ENCODE peak calls at places on chromosomes 3 and 15, in ten cellular contexts. One of them, this sample, is unnamed.

GRCh38 chr3:4493931-4494806 is 1.0 kb downstream of the ITPR1 start:
- DNase-seq in Peyer's patch: no peak
- DNase-seq in heart left ventricle: peak; percentile 38
- DNase-seq in ovary: peak; percentile 46
- DNase-seq in H1: no peak
- DNase-seq in right lobe of liver: no peak
- DNase-seq in tibial nerve: no peak
- DNase-seq in suprapubic skin: no peak
- DNase-seq in endothelial cell of umbilical vein: peak; percentile 46
- DNase-seq in spleen: peak; percentile 83
- DNase-seq in this sample: no peak

GRCh38 chr3:128416578-128417150 is 50.0 kb downstream of the DNAJB8 start:
- DNase-seq in Peyer's patch: no peak
- DNase-seq in heart left ventricle: no peak
- DNase-seq in ovary: no peak
- DNase-seq in H1: no peak
- DNase-seq in right lobe of liver: no peak
- DNase-seq in tibial nerve: no peak
- DNase-seq in suprapubic skin: no peak
- DNase-seq in endothelial cell of umbilical vein: no peak
- DNase-seq in spleen: no peak
- DNase-seq in this sample: peak; percentile 25

GRCh38 chr3:10162147-10162546 is 2.6 kb upstream of the IRAK2 start:
- DNase-seq in Peyer's patch: no peak
- DNase-seq in heart left ventricle: no peak
- DNase-seq in ovary: no peak
- DNase-seq in H1: no peak
- DNase-seq in right lobe of liver: no peak
- DNase-seq in tibial nerve: no peak
- DNase-seq in suprapubic skin: no peak
- DNase-seq in endothelial cell of umbilical vein: no peak
- DNase-seq in spleen: no peak
- DNase-seq in this sample: no peak

GRCh38 chr15:72358532-72359180 is 17.2 kb downstream of the HEXA start:
- DNase-seq in Peyer's patch: peak; percentile 53
- DNase-seq in heart left ventricle: peak; percentile 75
- DNase-seq in ovary: no peak
- DNase-seq in H1: no peak
- DNase-seq in right lobe of liver: peak; percentile 67
- DNase-seq in tibial nerve: no peak
- DNase-seq in suprapubic skin: peak; percentile 84
- DNase-seq in endothelial cell of umbilical vein: peak; percentile 59
- DNase-seq in spleen: peak; percentile 79
- DNase-seq in this sample: peak; percentile 86

GRCh38 chr3:46812237-46812791 is 50.9 kb downstream of the MYL3 start:
- DNase-seq in Peyer's patch: peak; percentile 78
- DNase-seq in heart left ventricle: peak; percentile 67
- DNase-seq in ovary: peak; percentile 63
- DNase-seq in H1: peak; percentile 92
- DNase-seq in right lobe of liver: peak; percentile 81
- DNase-seq in tibial nerve: no peak
- DNase-seq in suprapubic skin: no peak
- DNase-seq in endothelial cell of umbilical vein: peak; percentile 57
- DNase-seq in spleen: peak; percentile 83
- DNase-seq in this sample: peak; percentile 92

GRCh38 chr15:61888074-61888780 is 172.0 kb downstream of the VPS13C start:
- DNase-seq in Peyer's patch: no peak
- DNase-seq in heart left ventricle: no peak
- DNase-seq in ovary: no peak
- DNase-seq in H1: no peak
- DNase-seq in right lobe of liver: no peak
- DNase-seq in tibial nerve: no peak
- DNase-seq in suprapubic skin: no peak
- DNase-seq in endothelial cell of umbilical vein: no peak
- DNase-seq in spleen: no peak
- DNase-seq in this sample: no peak

GRCh38 chr3:17942856-17943255 is 200.4 kb upstream of the TBC1D5 start:
- DNase-seq in Peyer's patch: no peak
- DNase-seq in heart left ventricle: no peak
- DNase-seq in ovary: no peak
- DNase-seq in H1: no peak
- DNase-seq in right lobe of liver: no peak
- DNase-seq in tibial nerve: no peak
- DNase-seq in suprapubic skin: no peak
- DNase-seq in endothelial cell of umbilical vein: no peak
- DNase-seq in spleen: no peak
- DNase-seq in this sample: no peak

GRCh38 chr3:171157286-171157685 is 130.8 kb upstream of the SLC2A2 start:
- DNase-seq in Peyer's patch: no peak
- DNase-seq in heart left ventricle: peak; percentile 43
- DNase-seq in ovary: peak; percentile 32
- DNase-seq in H1: no peak
- DNase-seq in right lobe of liver: no peak
- DNase-seq in tibial nerve: no peak
- DNase-seq in suprapubic skin: no peak
- DNase-seq in endothelial cell of umbilical vein: no peak
- DNase-seq in spleen: no peak
- DNase-seq in this sample: no peak

GRCh38 chr15:32867313-32867626 is 149.5 kb downstream of the GREM1 start:
- DNase-seq in Peyer's patch: no peak
- DNase-seq in heart left ventricle: no peak
- DNase-seq in ovary: no peak
- DNase-seq in H1: no peak
- DNase-seq in right lobe of liver: no peak
- DNase-seq in tibial nerve: no peak
- DNase-seq in suprapubic skin: no peak
- DNase-seq in endothelial cell of umbilical vein: no peak
- DNase-seq in spleen: no peak
- DNase-seq in this sample: no peak

GRCh38 chr3:36823806-36824205 is 59.5 kb upstream of the DCLK3 start:
- DNase-seq in Peyer's patch: no peak
- DNase-seq in heart left ventricle: no peak
- DNase-seq in ovary: no peak
- DNase-seq in H1: no peak
- DNase-seq in right lobe of liver: no peak
- DNase-seq in tibial nerve: no peak
- DNase-seq in suprapubic skin: no peak
- DNase-seq in endothelial cell of umbilical vein: no peak
- DNase-seq in spleen: no peak
- DNase-seq in this sample: no peak

GRCh38 chr3:9109570-9109914 is 139.9 kb downstream of the SRGAP3 start:
- DNase-seq in Peyer's patch: no peak
- DNase-seq in heart left ventricle: no peak
- DNase-seq in ovary: no peak
- DNase-seq in H1: no peak
- DNase-seq in right lobe of liver: no peak
- DNase-seq in tibial nerve: no peak
- DNase-seq in suprapubic skin: no peak
- DNase-seq in endothelial cell of umbilical vein: no peak
- DNase-seq in spleen: no peak
- DNase-seq in this sample: no peak

GRCh38 chr3:174358252-174358651 is 500.9 kb upstream of the NAALADL2 start:
- DNase-seq in Peyer's patch: no peak
- DNase-seq in heart left ventricle: no peak
- DNase-seq in ovary: no peak
- DNase-seq in H1: no peak
- DNase-seq in right lobe of liver: no peak
- DNase-seq in tibial nerve: no peak
- DNase-seq in suprapubic skin: no peak
- DNase-seq in endothelial cell of umbilical vein: peak; percentile 3
- DNase-seq in spleen: no peak
- DNase-seq in this sample: no peak

GRCh38 chr3:16665282-16665741 is 60.1 kb upstream of the DAZL start:
- DNase-seq in Peyer's patch: no peak
- DNase-seq in heart left ventricle: no peak
- DNase-seq in ovary: no peak
- DNase-seq in H1: no peak
- DNase-seq in right lobe of liver: no peak
- DNase-seq in tibial nerve: no peak
- DNase-seq in suprapubic skin: no peak
- DNase-seq in endothelial cell of umbilical vein: no peak
- DNase-seq in spleen: no peak
- DNase-seq in this sample: no peak

GRCh38 chr3:15360786-15361493 is 28.6 kb upstream of the SH3BP5 start:
- DNase-seq in Peyer's patch: no peak
- DNase-seq in heart left ventricle: no peak
- DNase-seq in ovary: no peak
- DNase-seq in H1: no peak
- DNase-seq in right lobe of liver: no peak
- DNase-seq in tibial nerve: no peak
- DNase-seq in suprapubic skin: no peak
- DNase-seq in endothelial cell of umbilical vein: peak; percentile 76
- DNase-seq in spleen: no peak
- DNase-seq in this sample: no peak

GRCh38 chr15:51874751-51875644 is 45.5 kb downstream of the TMOD3 start:
- DNase-seq in Peyer's patch: no peak
- DNase-seq in heart left ventricle: no peak
- DNase-seq in ovary: peak; percentile 50
- DNase-seq in H1: no peak
- DNase-seq in right lobe of liver: no peak
- DNase-seq in tibial nerve: no peak
- DNase-seq in suprapubic skin: no peak
- DNase-seq in endothelial cell of umbilical vein: peak; percentile 92
- DNase-seq in spleen: no peak
- DNase-seq in this sample: peak; percentile 74

GRCh38 chr15:39756806-39757522 is 25.7 kb downstream of the FSIP1 start:
- DNase-seq in Peyer's patch: no peak
- DNase-seq in heart left ventricle: no peak
- DNase-seq in ovary: no peak
- DNase-seq in H1: no peak
- DNase-seq in right lobe of liver: no peak
- DNase-seq in tibial nerve: no peak
- DNase-seq in suprapubic skin: no peak
- DNase-seq in endothelial cell of umbilical vein: peak; percentile 74
- DNase-seq in spleen: no peak
- DNase-seq in this sample: no peak

GRCh38 chr15:89714775-89715174 is 24.2 kb downstream of the WDR93 start:
- DNase-seq in Peyer's patch: no peak
- DNase-seq in heart left ventricle: no peak
- DNase-seq in ovary: no peak
- DNase-seq in H1: no peak
- DNase-seq in right lobe of liver: no peak
- DNase-seq in tibial nerve: no peak
- DNase-seq in suprapubic skin: no peak
- DNase-seq in endothelial cell of umbilical vein: no peak
- DNase-seq in spleen: no peak
- DNase-seq in this sample: no peak

GRCh38 chr15:58864602-58865419 is 68.7 kb downstream of the SLTM start:
- DNase-seq in Peyer's patch: peak; percentile 63
- DNase-seq in heart left ventricle: peak; percentile 62
- DNase-seq in ovary: peak; percentile 58
- DNase-seq in H1: peak; percentile 83
- DNase-seq in right lobe of liver: peak; percentile 42
- DNase-seq in tibial nerve: no peak
- DNase-seq in suprapubic skin: no peak
- DNase-seq in endothelial cell of umbilical vein: no peak
- DNase-seq in spleen: peak; percentile 77
- DNase-seq in this sample: no peak
- TF ChIP-seq POLR2A in Peyer's patch: peak; percentile 8
- TF ChIP-seq POLR2A in heart left ventricle: no peak
- TF ChIP-seq POLR2A in ovary: no peak
- TF ChIP-seq POLR2A in H1: no peak
- TF ChIP-seq POLR2A in right lobe of liver: no peak
- TF ChIP-seq POLR2A in tibial nerve: no peak
- TF ChIP-seq POLR2A in suprapubic skin: no peak
- TF ChIP-seq POLR2A in endothelial cell of umbilical vein: no peak
- TF ChIP-seq POLR2A in spleen: no peak
- TF ChIP-seq POLR2A in this sample: no peak

GRCh38 chr3:12796171-12797123 is at the start of gene CAND2:
- DNase-seq in Peyer's patch: no peak
- DNase-seq in heart left ventricle: peak; percentile 73
- DNase-seq in ovary: peak; percentile 80
- DNase-seq in H1: peak; percentile 71
- DNase-seq in right lobe of liver: peak; percentile 32
- DNase-seq in tibial nerve: peak; percentile 50
- DNase-seq in suprapubic skin: no peak
- DNase-seq in endothelial cell of umbilical vein: peak; percentile 51
- DNase-seq in spleen: peak; percentile 80
- DNase-seq in this sample: no peak

GRCh38 chr3:12799525-12800440 is 3.3 kb downstream of the CAND2 start:
- DNase-seq in Peyer's patch: no peak
- DNase-seq in heart left ventricle: no peak
- DNase-seq in ovary: no peak
- DNase-seq in H1: no peak
- DNase-seq in right lobe of liver: peak; percentile 39
- DNase-seq in tibial nerve: no peak
- DNase-seq in suprapubic skin: no peak
- DNase-seq in endothelial cell of umbilical vein: no peak
- DNase-seq in spleen: peak; percentile 58
- DNase-seq in this sample: no peak

GRCh38 chr3:12798559-12799179 is 2.2 kb downstream of the CAND2 start:
- DNase-seq in Peyer's patch: no peak
- DNase-seq in heart left ventricle: peak; percentile 77
- DNase-seq in ovary: no peak
- DNase-seq in H1: no peak
- DNase-seq in right lobe of liver: no peak
- DNase-seq in tibial nerve: no peak
- DNase-seq in suprapubic skin: no peak
- DNase-seq in endothelial cell of umbilical vein: no peak
- DNase-seq in spleen: peak; percentile 42
- DNase-seq in this sample: no peak

GRCh38 chr3:12797892-12798558 is 1.5 kb downstream of the CAND2 start:
- DNase-seq in Peyer's patch: no peak
- DNase-seq in heart left ventricle: no peak
- DNase-seq in ovary: no peak
- DNase-seq in H1: no peak
- DNase-seq in right lobe of liver: no peak
- DNase-seq in tibial nerve: no peak
- DNase-seq in suprapubic skin: no peak
- DNase-seq in endothelial cell of umbilical vein: no peak
- DNase-seq in spleen: no peak
- DNase-seq in this sample: no peak

GRCh38 chr3:12797124-12797891 is 828 bp downstream of the CAND2 start:
- DNase-seq in Peyer's patch: no peak
- DNase-seq in heart left ventricle: no peak
- DNase-seq in ovary: peak; percentile 39
- DNase-seq in H1: no peak
- DNase-seq in right lobe of liver: no peak
- DNase-seq in tibial nerve: no peak
- DNase-seq in suprapubic skin: no peak
- DNase-seq in endothelial cell of umbilical vein: no peak
- DNase-seq in spleen: no peak
- DNase-seq in this sample: no peak
- H3K4me3 ChIP-seq in Peyer's patch: peak overlapping the region; percentile 51
- H3K4me3 ChIP-seq in heart left ventricle: peak overlapping the region; percentile 63
- H3K4me3 ChIP-seq in ovary: peak overlapping the region; percentile 68
- H3K4me3 ChIP-seq in H1: peak overlapping the region; percentile 88
- H3K4me3 ChIP-seq in right lobe of liver: no peak overlapping the region
- H3K4me3 ChIP-seq in tibial nerve: peak overlapping the region; percentile 78
- H3K4me3 ChIP-seq in suprapubic skin: peak overlapping the region; percentile 59
- H3K4me3 ChIP-seq in endothelial cell of umbilical vein: no peak overlapping the region
- H3K4me3 ChIP-seq in spleen: peak overlapping the region; percentile 58
- H3K4me3 ChIP-seq in this sample: no peak overlapping the region

GRCh38 chr15:53569756-53570480 is 189.5 kb downstream of the WDR72 start:
- DNase-seq in Peyer's patch: no peak
- DNase-seq in heart left ventricle: no peak
- DNase-seq in ovary: no peak
- DNase-seq in H1: no peak
- DNase-seq in right lobe of liver: no peak
- DNase-seq in tibial nerve: no peak
- DNase-seq in suprapubic skin: no peak
- DNase-seq in endothelial cell of umbilical vein: peak; percentile 8
- DNase-seq in spleen: no peak
- DNase-seq in this sample: no peak
- TF ChIP-seq CTCF in Peyer's patch: no peak
- TF ChIP-seq CTCF in heart left ventricle: no peak
- TF ChIP-seq CTCF in ovary: no peak
- TF ChIP-seq CTCF in H1: no peak
- TF ChIP-seq CTCF in right lobe of liver: no peak
- TF ChIP-seq CTCF in tibial nerve: no peak
- TF ChIP-seq CTCF in suprapubic skin: no peak
- TF ChIP-seq CTCF in endothelial cell of umbilical vein: no peak
- TF ChIP-seq CTCF in spleen: no peak
- TF ChIP-seq CTCF in this sample: no peak

GRCh38 chr3:49133226-49133951 is 539 bp upstream of the LAMB2 start:
- DNase-seq in Peyer's patch: peak; percentile 84
- DNase-seq in heart left ventricle: peak; percentile 87
- DNase-seq in ovary: peak; percentile 88
- DNase-seq in H1: peak; percentile 85
- DNase-seq in right lobe of liver: peak; percentile 82
- DNase-seq in tibial nerve: peak; percentile 74
- DNase-seq in suprapubic skin: peak; percentile 96
- DNase-seq in endothelial cell of umbilical vein: peak; percentile 92
- DNase-seq in spleen: no peak
- DNase-seq in this sample: peak; percentile 97
- TF ChIP-seq POLR2A in Peyer's patch: peak; percentile 43
- TF ChIP-seq POLR2A in heart left ventricle: no peak
- TF ChIP-seq POLR2A in ovary: peak; percentile 24
- TF ChIP-seq POLR2A in H1: no peak
- TF ChIP-seq POLR2A in right lobe of liver: no peak
- TF ChIP-seq POLR2A in tibial nerve: no peak
- TF ChIP-seq POLR2A in suprapubic skin: no peak
- TF ChIP-seq POLR2A in endothelial cell of umbilical vein: peak; percentile 76
- TF ChIP-seq POLR2A in spleen: no peak
- TF ChIP-seq POLR2A in this sample: no peak

This sample was measured in lower leg skin.